ENCODE peak calls at places on chromosomes 16 and 17, in ten cellular contexts. V is breast epithelium, F is psoas muscle, E is HCT116, N is adrenal gland, D is body of pancreas, O is GM23248, Q is endodermal cell, M is ovary, A is transverse colon. Z is an unnamed sample.

GRCh38 chr16:81987706-81988105 is 23.6 kb downstream of the SDR42E1 start:
- DNase-seq in V (no peak), F (no peak), E (peak), N (no peak), D (no peak), O (no peak), Q (no peak), M (no peak), A (peak), Z (no peak)

GRCh38 chr17:7589204-7589868 is 558 bp downstream of the SOX15 start:
- DNase-seq in V (peak), F (peak), E (no peak), N (peak), D (peak), O (peak), Q (peak), M (peak), A (peak), Z (no peak)

GRCh38 chr17:14015286-14015685 is 54.0 kb upstream of the COX10 start:
- DNase-seq in V (no peak), F (no peak), E (no peak), N (no peak), D (no peak), O (no peak), Q (no peak), M (no peak), A (no peak), Z (no peak)

GRCh38 chr16:63461248-63461841 is 1425.1 kb upstream of the CDH8 start:
- DNase-seq in V (no peak), F (no peak), E (no peak), N (peak), D (peak), O (peak), Q (peak), M (peak), A (no peak), Z (peak)

GRCh38 chr17:57954421-57955182 is 610 bp downstream of the CUEDC1 start:
- DNase-seq in V (peak), F (peak), E (no peak), N (peak), D (peak), O (peak), Q (peak), M (peak), A (peak), Z (no peak)

GRCh38 chr16:51151951-51152663 is 1.0 kb upstream of the SALL1 start:
- DNase-seq in V (no peak), F (no peak), E (no peak), N (no peak), D (peak), O (peak), Q (peak), M (peak), A (peak), Z (no peak)

GRCh38 chr17:15414502-15415348 is 52.7 kb downstream of the CDRT4 start:
- DNase-seq in V (no peak), F (peak), E (no peak), N (no peak), D (no peak), O (no peak), Q (no peak), M (no peak), A (no peak), Z (no peak)

GRCh38 chr16:12242516-12242915 is 266.0 kb downstream of the SNX29 start:
- DNase-seq in V (no peak), F (no peak), E (no peak), N (no peak), D (no peak), O (no peak), Q (no peak), M (no peak), A (no peak), Z (no peak)

GRCh38 chr16:16992986-16993783 is 477.6 kb downstream of the XYLT1 start:
- DNase-seq in V (no peak), F (no peak), E (no peak), N (no peak), D (no peak), O (no peak), Q (no peak), M (no peak), A (no peak), Z (peak)

GRCh38 chr17:34607917-34608316 is 28.5 kb downstream of the TMEM132E start:
- DNase-seq in V (no peak), F (no peak), E (no peak), N (no peak), D (no peak), O (no peak), Q (peak), M (no peak), A (no peak), Z (no peak)

GRCh38 chr17:76153640-76154039 is 12.6 kb upstream of the FOXJ1 start:
- DNase-seq in V (peak), F (no peak), E (no peak), N (no peak), D (no peak), O (peak), Q (peak), M (no peak), A (no peak), Z (no peak)

GRCh38 chr16:57522960-57523359 is 13.4 kb downstream of the CCDC102A start:
- DNase-seq in V (no peak), F (no peak), E (no peak), N (no peak), D (no peak), O (no peak), Q (no peak), M (no peak), A (no peak), Z (no peak)

GRCh38 chr16:23270654-23271053 is 31.4 kb upstream of the SCNN1B start:
- DNase-seq in V (no peak), F (no peak), E (no peak), N (no peak), D (no peak), O (no peak), Q (no peak), M (no peak), A (no peak), Z (no peak)

GRCh38 chr17:48055531-48056245 is 7.5 kb downstream of the NFE2L1 start:
- DNase-seq in V (no peak), F (no peak), E (peak), N (no peak), D (no peak), O (peak), Q (peak), M (no peak), A (no peak), Z (no peak)

GRCh38 chr16:69613283-69614154 is 47.8 kb downstream of the NFAT5 start:
- DNase-seq in V (no peak), F (no peak), E (no peak), N (no peak), D (peak), O (peak), Q (no peak), M (no peak), A (peak), Z (no peak)

GRCh38 chr16:57265850-57266530 is 18.5 kb downstream of the PLLP start:
- DNase-seq in V (peak), F (peak), E (no peak), N (peak), D (peak), O (peak), Q (no peak), M (peak), A (peak), Z (no peak)

GRCh38 chr16:16163571-16163970 is 59.7 kb downstream of the ABCC6 start:
- DNase-seq in V (no peak), F (no peak), E (no peak), N (no peak), D (no peak), O (no peak), Q (no peak), M (no peak), A (no peak), Z (peak)

GRCh38 chr16:20871935-20872815 is 28.0 kb downstream of the DCUN1D3 start:
- DNase-seq in V (no peak), F (no peak), E (no peak), N (no peak), D (no peak), O (no peak), Q (no peak), M (no peak), A (no peak), Z (peak)

GRCh38 chr16:21663889-21664647 is at the start of gene OTOA:
- DNase-seq in V (no peak), F (no peak), E (no peak), N (no peak), D (no peak), O (peak), Q (peak), M (no peak), A (peak), Z (no peak)

GRCh38 chr17:1709971-1710806 is at the start of gene TLCD2:
- DNase-seq in V (no peak), F (peak), E (peak), N (peak), D (peak), O (peak), Q (peak), M (peak), A (peak), Z (no peak)

GRCh38 chr16:35391328-35391727 is 1931.9 kb downstream of the TP53TG3F start:
- DNase-seq in V (no peak), F (no peak), E (peak), N (peak), D (peak), O (peak), Q (peak), M (no peak), A (no peak), Z (peak)

GRCh38 chr16:86061318-86061695 is 162.3 kb downstream of the IRF8 start:
- DNase-seq in V (no peak), F (no peak), E (no peak), N (no peak), D (no peak), O (no peak), Q (no peak), M (peak), A (no peak), Z (no peak)

DNA sequence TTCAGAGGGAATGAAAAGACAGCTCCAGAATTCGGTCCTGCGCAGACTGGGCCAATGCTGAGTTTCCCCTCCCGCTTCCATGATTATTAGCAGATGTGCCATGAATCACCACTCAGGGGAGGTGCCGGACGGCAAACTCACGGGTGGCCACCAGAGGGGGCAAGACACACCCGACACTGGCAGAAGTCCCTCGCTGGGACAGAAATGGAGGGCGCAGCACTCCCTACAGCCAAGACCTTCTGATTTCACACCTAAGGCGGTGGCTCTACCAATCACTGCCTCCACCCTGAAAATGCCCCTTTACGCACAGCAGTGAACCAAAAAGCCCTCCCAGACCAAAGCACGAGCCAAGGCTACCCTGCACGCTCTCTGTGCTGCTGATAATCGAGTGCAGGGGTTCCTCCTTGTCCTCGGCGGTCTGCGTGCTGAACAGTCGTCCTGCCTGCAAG is 26.8 kb downstream of the TRAP1 start:
- DNase-seq in V (peak), F (peak), E (peak), N (peak), D (peak), O (peak), Q (peak), M (peak), A (peak), Z (peak)
- H3K4me3 ChIP-seq in V (peak), F (peak), E (no peak), N (no peak), D (no peak), O (peak), Q (no peak), M (peak), A (peak), Z (no peak)

DNA sequence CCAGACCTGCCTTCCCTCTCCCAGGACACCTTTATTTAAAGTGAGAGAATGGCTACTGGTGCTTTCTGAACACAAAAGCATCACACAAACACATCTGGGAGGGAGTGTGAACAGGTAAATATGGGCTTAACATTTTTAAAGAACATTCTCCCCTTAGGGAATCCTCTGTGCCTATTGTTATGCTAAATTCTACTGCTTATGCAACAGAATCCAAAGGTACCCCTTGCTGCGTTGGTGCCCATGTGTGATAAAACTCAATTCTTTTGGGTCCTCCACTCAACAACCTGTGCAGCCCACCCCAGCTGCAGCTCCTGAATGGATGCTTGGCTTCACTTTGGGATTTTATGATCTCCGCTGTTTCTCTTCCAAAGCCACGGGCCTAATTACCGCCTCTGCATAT is 23.8 kb downstream of the RHBDL3 start:
- DNase-seq in V (no peak), F (no peak), E (no peak), N (no peak), D (no peak), O (no peak), Q (peak), M (no peak), A (no peak), Z (no peak)
- H3K4me3 ChIP-seq in V (no peak), F (no peak), E (no peak), N (no peak), D (no peak), O (no peak), Q (no peak), M (no peak), A (no peak), Z (no peak)

GRCh38 chr17:68775338-68775737 is 174.2 kb upstream of the FAM20A start:
- DNase-seq in V (no peak), F (no peak), E (no peak), N (no peak), D (no peak), O (peak), Q (no peak), M (no peak), A (no peak), Z (no peak)
- H3K4me3 ChIP-seq in V (no peak), F (no peak), E (no peak), N (no peak), D (no peak), O (no peak), Q (no peak), M (no peak), A (no peak), Z (no peak)

GRCh38 chr17:40935624-40936023 is 1.8 kb downstream of the KRT23 start:
- DNase-seq in V (no peak), F (no peak), E (no peak), N (no peak), D (no peak), O (no peak), Q (no peak), M (no peak), A (no peak), Z (no peak)
- H3K4me3 ChIP-seq in V (no peak), F (no peak), E (no peak), N (no peak), D (no peak), O (no peak), Q (no peak), M (no peak), A (no peak), Z (no peak)

GRCh38 chr16:79821911-79822310 is 221.4 kb upstream of the MAF start:
- DNase-seq in V (no peak), F (no peak), E (no peak), N (no peak), D (no peak), O (no peak), Q (no peak), M (no peak), A (no peak), Z (no peak)

GRCh38 chr16:79823644-79824043 is 223.1 kb upstream of the MAF start:
- DNase-seq in V (no peak), F (no peak), E (no peak), N (no peak), D (no peak), O (no peak), Q (no peak), M (no peak), A (no peak), Z (no peak)

GRCh38 chr16:79825002-79825401 is 224.5 kb upstream of the MAF start:
- DNase-seq in V (no peak), F (no peak), E (no peak), N (no peak), D (no peak), O (no peak), Q (no peak), M (no peak), A (no peak), Z (no peak)

GRCh38 chr16:79826732-79827514 is 226.4 kb upstream of the MAF start:
- DNase-seq in V (no peak), F (no peak), E (no peak), N (no peak), D (no peak), O (no peak), Q (no peak), M (no peak), A (no peak), Z (peak)
- H3K4me3 ChIP-seq in V (no peak), F (no peak), E (no peak), N (no peak), D (no peak), O (no peak), Q (no peak), M (no peak), A (no peak), Z (no peak)

DNA sequence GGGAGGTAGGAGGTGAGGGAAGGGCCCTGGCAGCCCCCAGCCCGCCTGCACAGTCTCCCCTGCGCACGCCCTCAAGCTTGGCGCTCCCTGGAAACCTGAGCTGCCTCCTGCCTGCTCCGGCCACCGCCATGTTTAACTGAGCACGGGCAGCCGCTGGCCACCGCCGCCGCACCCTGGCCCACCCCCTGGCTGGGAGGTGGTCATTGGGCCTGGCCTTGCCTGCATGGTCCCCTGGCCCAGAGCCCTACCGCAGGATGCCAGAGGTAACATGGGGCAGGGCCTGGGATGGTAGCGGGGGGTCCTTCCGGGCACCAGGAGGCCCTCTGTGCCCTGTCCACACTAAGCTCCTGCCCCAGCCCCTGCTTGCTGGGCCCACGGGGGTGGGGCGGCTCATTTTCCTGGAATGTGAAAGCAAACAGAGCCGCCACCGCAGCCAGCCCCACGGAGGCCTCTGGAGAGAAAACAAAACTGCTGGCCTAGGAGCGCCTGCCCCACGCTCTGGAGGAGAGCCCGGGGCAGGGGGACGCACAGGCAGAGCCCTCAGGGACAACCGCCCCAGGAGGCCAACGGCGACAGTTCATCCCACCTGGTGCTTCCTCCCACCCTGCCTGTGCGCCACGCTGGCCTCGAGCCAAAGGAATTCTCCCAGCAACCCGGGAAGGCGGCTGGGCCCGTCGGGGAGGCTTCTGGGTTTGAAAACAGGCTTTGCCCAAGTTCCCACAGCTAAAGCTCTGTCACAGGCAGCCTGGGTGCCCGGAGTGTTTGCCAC is 8.9 kb downstream of the NHERF2 start:
- DNase-seq in V (no peak), F (no peak), E (no peak), N (no peak), D (peak), O (peak), Q (peak), M (peak), A (peak), Z (no peak)
- H3K4me3 ChIP-seq in V (peak), F (peak), E (no peak), N (no peak), D (no peak), O (peak), Q (no peak), M (peak), A (peak), Z (no peak)

DNA sequence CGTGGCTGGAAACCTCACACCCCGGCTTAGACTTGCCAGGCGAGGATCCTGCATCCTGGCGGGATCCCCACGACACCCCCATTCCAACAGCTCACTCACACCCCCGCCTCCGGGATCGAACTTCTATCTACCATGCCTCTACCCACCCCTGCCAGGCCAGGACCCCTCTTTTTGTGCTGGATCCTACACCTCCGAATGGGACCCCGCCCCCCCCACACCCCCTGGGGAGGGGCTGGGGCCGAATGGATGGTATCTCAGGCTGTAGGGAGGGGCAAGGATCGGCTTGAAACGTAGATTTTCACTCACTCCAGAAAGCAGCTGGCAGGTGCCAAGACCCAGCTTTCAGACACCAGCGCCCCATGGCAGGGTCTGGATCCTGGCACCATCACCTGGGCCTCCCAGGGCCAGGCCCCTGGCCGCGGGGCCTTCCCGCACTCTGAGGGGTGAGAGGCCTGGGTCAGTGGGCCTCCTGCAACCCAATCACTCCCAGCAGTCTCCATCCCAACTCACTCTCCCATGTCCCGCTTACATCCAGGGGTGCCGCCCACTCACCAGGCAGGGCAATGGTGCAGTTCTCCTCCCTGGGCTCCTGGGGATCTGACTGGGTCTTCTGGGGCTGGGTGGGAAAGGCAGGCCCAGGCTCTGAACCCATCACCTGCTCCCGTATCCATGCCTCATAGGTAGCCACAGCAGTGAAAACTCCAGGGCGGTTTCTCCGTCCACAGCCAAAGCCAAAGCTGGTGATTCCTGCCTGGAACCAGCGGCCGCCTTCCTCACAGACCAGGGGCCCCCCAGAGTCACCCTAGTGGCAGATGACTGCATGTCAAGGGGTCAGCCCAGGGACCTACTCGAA is 6.6 kb downstream of the PRSS36 start:
- DNase-seq in V (no peak), F (no peak), E (no peak), N (no peak), D (peak), O (no peak), Q (peak), M (peak), A (no peak), Z (no peak)
- H3K4me3 ChIP-seq in V (peak), F (peak), E (no peak), N (no peak), D (no peak), O (peak), Q (no peak), M (peak), A (peak), Z (peak)

Z was measured in Jurkat, Clone E6-1.